ENCODE peak calls at places on chromosomes 2 and 18, in nine cellular contexts. S is C1 segment of cervical spinal cord, J is T-helper 2 cell, F is T follicular helper cell, X is AG20443, G is nephron progenitor cell, Z is neural crest cell, M is NCI-H510A treated with DMSO at 0.1 percent for 48 hours, R is cerebellum. H is an unnamed sample.

GRCh38 chr18:11147371-11147860 is 2.0 kb downstream of the PIEZO2 start:
- DNase-seq in J (no peak), M (no peak), R (no peak), S (no peak), X (no peak), F (no peak), G (no peak), Z (no peak), H (no peak)

GRCh38 chr2:230230087-230230486 is 4.6 kb downstream of the SP140 start:
- DNase-seq in S (no peak), X (no peak), Z (no peak), G (no peak), F (no peak), R (no peak), J (no peak), M (no peak), H (no peak)

GRCh38 chr2:176158855-176159677 is 2.0 kb downstream of the HOXD3 start:
- DNase-seq in S (no peak), J (no peak), F (no peak), Z (no peak), X (no peak), R (no peak), M (no peak), G (peak; percentile 73), H (no peak)

GRCh38 chr18:63795611-63796010 is 20.4 kb downstream of the SERPINB7 start:
- DNase-seq in R (no peak), X (no peak), F (no peak), G (no peak), J (no peak), M (no peak), Z (no peak), S (no peak), H (no peak)

GRCh38 chr18:49591271-49591670 is 29.4 kb downstream of the LIPG start:
- DNase-seq in Z (no peak), S (no peak), R (no peak), G (no peak), F (no peak), J (no peak), M (no peak), X (no peak), H (no peak)

GRCh38 chr2:44120428-44120827 is 48.2 kb upstream of the PPM1B start:
- DNase-seq in R (no peak), S (no peak), G (no peak), M (no peak), J (no peak), X (peak; percentile 77), Z (no peak), F (no peak), H (no peak)

GRCh38 chr2:164802095-164802744 is 39.4 kb downstream of the COBLL1 start:
- DNase-seq in F (no peak), G (no peak), X (no peak), R (no peak), S (no peak), J (no peak), Z (no peak), M (no peak), H (no peak)

GRCh38 chr2:9556121-9556869 is 665 bp upstream of the ADAM17 start:
- DNase-seq in Z (no peak), S (no peak), G (no peak), X (no peak), J (peak; percentile 1), F (peak; percentile 1), M (no peak), R (no peak), H (no peak)

GRCh38 chr2:221671515-221671914 is 99.4 kb upstream of the EPHA4 start:
- DNase-seq in G (no peak), S (no peak), R (no peak), M (no peak), X (no peak), J (no peak), Z (no peak), F (no peak), H (no peak)

GRCh38 chr2:216478151-216478550 is 20.5 kb upstream of the RPL37A start:
- DNase-seq in Z (peak; percentile 14), S (no peak), F (no peak), X (peak; percentile 63), R (no peak), M (no peak), G (no peak), J (no peak), H (no peak)

GRCh38 chr2:61109291-61109690 is 43.6 kb downstream of the SANBR start:
- DNase-seq in S (no peak), F (no peak), X (no peak), J (no peak), Z (no peak), M (no peak), G (no peak), R (no peak), H (no peak)

GRCh38 chr2:158045362-158045761 is 56.3 kb upstream of the UPP2 start:
- DNase-seq in Z (no peak), S (no peak), X (no peak), G (no peak), J (no peak), F (no peak), M (no peak), R (no peak), H (no peak)

GRCh38 chr2:46964835-46965560 is 49.4 kb upstream of the MCFD2 start:
- DNase-seq in R (no peak), G (no peak), M (no peak), F (no peak), X (peak; percentile 32), S (no peak), Z (no peak), J (no peak), H (no peak)

GRCh38 chr18:3592864-3593263 is 142.9 kb downstream of the TGIF1 start:
- DNase-seq in Z (no peak), F (no peak), G (no peak), X (no peak), R (no peak), M (no peak), J (no peak), S (no peak), H (no peak)

GRCh38 chr18:3603460-3604259 is 153.7 kb downstream of the TGIF1 start:
- DNase-seq in X (peak; percentile 66), F (no peak), Z (no peak), G (no peak), S (no peak), J (no peak), R (no peak), M (no peak), H (no peak)